ENCODE peak calls at places on chromosomes 12 and 14, in six cellular contexts. K is left ventricle myocardium inferior; O is CD8-positive, alpha-beta T cell; E is cardiac muscle cell; Q is CD8-positive, alpha-beta memory T cell; V is adrenal gland. T is an unnamed sample. For H3K36me3, the result is how much of the 10 kb centered on the place peaks cover.

GRCh38 chr12:15580431-15580830 is 208.8 kb downstream of the EPS8 start:
- DNase-seq in E (no peak), V (no peak), K (no peak), Q (no peak), O (no peak), T (peak)

GRCh38 chr12:38904932-38905479 is 385 bp downstream of the CPNE8 start:
- DNase-seq in V (peak), O (peak), K (peak), E (peak), Q (peak), T (peak)

GRCh38 chr12:100795193-100796179 is 910 bp downstream of the ANO4 start:
- DNase-seq in E (no peak), Q (no peak), V (no peak), K (no peak), O (no peak), T (no peak)

GRCh38 chr12:96193725-96194571 is at the start of gene ELK3:
- DNase-seq in O (peak), E (peak), V (peak), K (peak), Q (peak), T (peak)

GRCh38 chr12:39605996-39606395 is 13.6 kb downstream of the ABCD2 start:
- DNase-seq in V (no peak), E (peak), O (no peak), Q (no peak), K (no peak), T (no peak)

GRCh38 chr12:130227641-130228040 is 65.4 kb downstream of the FZD10 start:
- DNase-seq in V (no peak), O (no peak), Q (no peak), E (no peak), K (no peak), T (no peak)

GRCh38 chr12:94571556-94571955 is 78.8 kb downstream of the TMCC3 start:
- DNase-seq in V (peak), Q (no peak), E (peak), O (no peak), K (no peak), T (peak)

GRCh38 chr14:76761849-76762616 is 765 bp downstream of the VASH1 start:
- DNase-seq in E (no peak), V (no peak), K (no peak), Q (no peak), O (no peak), T (no peak)

GRCh38 chr12:91343010-91343409 is 160.4 kb upstream of the DCN start:
- DNase-seq in Q (no peak), V (no peak), O (no peak), K (no peak), E (no peak), T (no peak)

GRCh38 chr14:96741151-96741977 is 55.8 kb upstream of the VRK1 start:
- DNase-seq in K (peak), E (peak), V (peak), Q (peak), O (peak), T (peak)

GRCh38 chr12:85794551-85794950 is 41.7 kb downstream of the RASSF9 start:
- DNase-seq in K (no peak), E (peak), Q (no peak), V (no peak), O (no peak), T (no peak)

GRCh38 chr12:113222730-113223531 is 1.7 kb downstream of the TPCN1 start:
- DNase-seq in Q (peak), V (peak), K (peak), E (peak), O (no peak), T (peak)

GRCh38 chr14:100106661-100107112 is 41.5 kb downstream of the EVL start:
- DNase-seq in K (no peak), E (no peak), Q (no peak), V (no peak), O (no peak), T (no peak)

GRCh38 chr14:104143521-104144452 is 5.4 kb downstream of the KIF26A start:
- DNase-seq in K (no peak), E (no peak), Q (no peak), V (no peak), O (no peak), T (no peak)

GRCh38 chr14:69237584-69237983 is 22.4 kb upstream of the GALNT16 start:
- DNase-seq in E (no peak), Q (no peak), K (no peak), O (no peak), V (no peak), T (no peak)
- H3K36me3 ChIP-seq in E (under half), Q (under half), K (half or more), O (under half), V (under half), T (under half)

GRCh38 chr12:65935906-65936528 is 111.7 kb downstream of the HMGA2 start:
- DNase-seq in O (no peak), E (peak), K (no peak), Q (no peak), V (no peak), T (no peak)
- H3K36me3 ChIP-seq in O (under half), E (under half), K (under half), Q (under half), V (under half), T (under half)

DNA sequence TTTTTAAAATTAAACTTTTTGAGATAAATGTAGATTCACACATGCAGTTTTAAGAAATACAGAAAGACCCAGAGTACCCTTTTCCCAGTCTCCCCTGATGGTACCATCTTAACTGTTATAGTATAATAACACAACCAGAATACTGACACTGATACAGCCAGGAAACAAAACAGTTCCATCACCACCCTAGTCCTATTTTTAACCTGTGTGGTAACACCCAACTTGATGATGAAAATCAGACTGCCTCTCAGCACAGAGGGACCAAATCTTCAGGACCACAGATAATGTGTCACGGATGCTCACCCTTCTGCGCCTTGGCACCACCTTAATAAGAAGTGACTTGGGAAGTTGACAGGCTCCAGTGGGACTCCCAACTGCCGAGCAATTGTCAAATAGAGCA is 18.1 kb downstream of the FBXO21 start:
- DNase-seq in K (no peak), Q (no peak), O (no peak), V (no peak), E (no peak), T (no peak)
- H3K36me3 ChIP-seq in K (half or more), Q (half or more), O (half or more), V (under half), E (half or more), T (half or more)

DNA sequence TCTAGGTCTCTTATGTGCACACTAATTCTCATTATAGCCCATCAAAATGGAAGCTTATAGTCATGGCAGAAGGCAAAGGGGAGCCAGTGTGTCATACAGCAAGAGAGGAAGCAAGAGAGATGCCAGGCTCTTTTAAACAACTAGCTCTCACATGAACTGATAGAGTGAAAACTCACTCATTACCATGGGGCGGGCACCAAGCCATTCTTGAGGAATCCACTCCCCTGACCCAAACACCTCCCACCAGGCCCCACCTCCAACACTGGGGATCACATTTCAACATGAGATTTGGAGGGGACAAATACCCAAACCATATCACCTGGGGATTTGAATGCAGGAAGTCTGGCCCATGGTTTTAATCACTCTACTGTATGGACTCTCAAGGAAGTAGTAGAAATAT is 36.9 kb upstream of the CRACR2A start:
- DNase-seq in K (no peak), E (no peak), Q (no peak), V (no peak), O (no peak), T (no peak)
- H3K36me3 ChIP-seq in K (under half), E (under half), Q (under half), V (under half), O (under half), T (under half)

T was measured in transverse colon.